ENCODE peak calls at places on chromosomes 12 and 14, in nine cellular contexts. One of them, this sample, is unnamed.

GRCh38 chr12:5439788-5440300 is 7.9 kb downstream of the NTF3 start:
- DNase-seq in psoas muscle: no peak
- DNase-seq in mucosa of descending colon: no peak
- DNase-seq in NT2/D1: no peak
- DNase-seq in mesenchymal stem cell: no peak
- DNase-seq in colonic mucosa: no peak
- DNase-seq in body of pancreas: no peak
- DNase-seq in fibroblast of lung: no peak
- DNase-seq in uterus: no peak
- DNase-seq in this sample: no peak

GRCh38 chr12:2537868-2538541 is 256.8 kb upstream of the FKBP4 start:
- DNase-seq in psoas muscle: no peak
- DNase-seq in mucosa of descending colon: no peak
- DNase-seq in NT2/D1: no peak
- DNase-seq in mesenchymal stem cell: no peak
- DNase-seq in colonic mucosa: no peak
- DNase-seq in body of pancreas: no peak
- DNase-seq in fibroblast of lung: no peak
- DNase-seq in uterus: no peak
- DNase-seq in this sample: peak; percentile 19

GRCh38 chr14:95664046-95664445 is 22.2 kb upstream of the TCL1B start:
- DNase-seq in psoas muscle: no peak
- DNase-seq in mucosa of descending colon: no peak
- DNase-seq in NT2/D1: no peak
- DNase-seq in mesenchymal stem cell: no peak
- DNase-seq in colonic mucosa: no peak
- DNase-seq in body of pancreas: peak; percentile 68
- DNase-seq in fibroblast of lung: no peak
- DNase-seq in uterus: no peak
- DNase-seq in this sample: no peak

GRCh38 chr12:109330282-109330681 is 17.4 kb upstream of the MYO1H start:
- DNase-seq in psoas muscle: no peak
- DNase-seq in mucosa of descending colon: no peak
- DNase-seq in NT2/D1: no peak
- DNase-seq in mesenchymal stem cell: no peak
- DNase-seq in colonic mucosa: no peak
- DNase-seq in body of pancreas: no peak
- DNase-seq in fibroblast of lung: no peak
- DNase-seq in uterus: no peak
- DNase-seq in this sample: no peak

GRCh38 chr12:48796976-48797375 is 8.1 kb upstream of the ADCY6 start:
- DNase-seq in psoas muscle: no peak
- DNase-seq in mucosa of descending colon: no peak
- DNase-seq in NT2/D1: no peak
- DNase-seq in mesenchymal stem cell: no peak
- DNase-seq in colonic mucosa: no peak
- DNase-seq in body of pancreas: no peak
- DNase-seq in fibroblast of lung: no peak
- DNase-seq in uterus: no peak
- DNase-seq in this sample: no peak

GRCh38 chr12:58066296-58066695 is 124.9 kb downstream of the ATP23 start:
- DNase-seq in psoas muscle: no peak
- DNase-seq in mucosa of descending colon: no peak
- DNase-seq in NT2/D1: no peak
- DNase-seq in mesenchymal stem cell: no peak
- DNase-seq in colonic mucosa: no peak
- DNase-seq in body of pancreas: no peak
- DNase-seq in fibroblast of lung: no peak
- DNase-seq in uterus: no peak
- DNase-seq in this sample: no peak

GRCh38 chr12:15982471-15982870 is 71.3 kb downstream of the DERA start:
- DNase-seq in psoas muscle: no peak
- DNase-seq in mucosa of descending colon: no peak
- DNase-seq in NT2/D1: no peak
- DNase-seq in mesenchymal stem cell: peak; percentile 28
- DNase-seq in colonic mucosa: no peak
- DNase-seq in body of pancreas: no peak
- DNase-seq in fibroblast of lung: peak; percentile 76
- DNase-seq in uterus: no peak
- DNase-seq in this sample: no peak

GRCh38 chr12:1797011-1797901 is 23.1 kb upstream of the LRTM2 start:
- DNase-seq in psoas muscle: peak; percentile 79
- DNase-seq in mucosa of descending colon: peak; percentile 87
- DNase-seq in NT2/D1: no peak
- DNase-seq in mesenchymal stem cell: no peak
- DNase-seq in colonic mucosa: peak; percentile 73
- DNase-seq in body of pancreas: peak; percentile 47
- DNase-seq in fibroblast of lung: no peak
- DNase-seq in uterus: peak; percentile 53
- DNase-seq in this sample: peak; percentile 88

GRCh38 chr12:62252576-62252975 is 7.6 kb upstream of the USP15 start:
- DNase-seq in psoas muscle: no peak
- DNase-seq in mucosa of descending colon: no peak
- DNase-seq in NT2/D1: no peak
- DNase-seq in mesenchymal stem cell: peak; percentile 47
- DNase-seq in colonic mucosa: no peak
- DNase-seq in body of pancreas: no peak
- DNase-seq in fibroblast of lung: no peak
- DNase-seq in uterus: no peak
- DNase-seq in this sample: no peak

GRCh38 chr12:46915861-46916260 is 90.1 kb upstream of the SLC38A4 start:
- DNase-seq in psoas muscle: peak; percentile 62
- DNase-seq in mucosa of descending colon: no peak
- DNase-seq in NT2/D1: no peak
- DNase-seq in mesenchymal stem cell: peak; percentile 50
- DNase-seq in colonic mucosa: no peak
- DNase-seq in body of pancreas: no peak
- DNase-seq in fibroblast of lung: peak; percentile 79
- DNase-seq in uterus: peak; percentile 55
- DNase-seq in this sample: no peak

GRCh38 chr14:77979666-77980351 is 179.9 kb downstream of the ADCK1 start:
- DNase-seq in psoas muscle: no peak
- DNase-seq in mucosa of descending colon: no peak
- DNase-seq in NT2/D1: no peak
- DNase-seq in mesenchymal stem cell: no peak
- DNase-seq in colonic mucosa: no peak
- DNase-seq in body of pancreas: no peak
- DNase-seq in fibroblast of lung: no peak
- DNase-seq in uterus: no peak
- DNase-seq in this sample: no peak

GRCh38 chr12:53696285-53696654 is 20.4 kb upstream of the ATP5MC2 start:
- DNase-seq in psoas muscle: no peak
- DNase-seq in mucosa of descending colon: peak; percentile 56
- DNase-seq in NT2/D1: peak; percentile 88
- DNase-seq in mesenchymal stem cell: peak; percentile 87
- DNase-seq in colonic mucosa: peak; percentile 88
- DNase-seq in body of pancreas: peak; percentile 71
- DNase-seq in fibroblast of lung: peak; percentile 86
- DNase-seq in uterus: no peak
- DNase-seq in this sample: no peak

GRCh38 chr14:90604356-90604755 is 207.5 kb downstream of the CALM1 start:
- DNase-seq in psoas muscle: no peak
- DNase-seq in mucosa of descending colon: no peak
- DNase-seq in NT2/D1: no peak
- DNase-seq in mesenchymal stem cell: no peak
- DNase-seq in colonic mucosa: no peak
- DNase-seq in body of pancreas: no peak
- DNase-seq in fibroblast of lung: no peak
- DNase-seq in uterus: no peak
- DNase-seq in this sample: no peak

GRCh38 chr12:92784795-92785562 is 82.2 kb downstream of the PLEKHG7 start:
- DNase-seq in psoas muscle: no peak
- DNase-seq in mucosa of descending colon: no peak
- DNase-seq in NT2/D1: peak; percentile 52
- DNase-seq in mesenchymal stem cell: peak; percentile 79
- DNase-seq in colonic mucosa: peak; percentile 25
- DNase-seq in body of pancreas: peak; percentile 25
- DNase-seq in fibroblast of lung: peak; percentile 84
- DNase-seq in uterus: no peak
- DNase-seq in this sample: no peak

GRCh38 chr14:31933716-31934115 is 143.4 kb upstream of the ARHGAP5 start:
- DNase-seq in psoas muscle: no peak
- DNase-seq in mucosa of descending colon: no peak
- DNase-seq in NT2/D1: peak; percentile 15
- DNase-seq in mesenchymal stem cell: peak; percentile 72
- DNase-seq in colonic mucosa: no peak
- DNase-seq in body of pancreas: no peak
- DNase-seq in fibroblast of lung: no peak
- DNase-seq in uterus: no peak
- DNase-seq in this sample: no peak

GRCh38 chr12:65740873-65741600 is 83.2 kb upstream of the HMGA2 start:
- DNase-seq in psoas muscle: peak; percentile 73
- DNase-seq in mucosa of descending colon: peak; percentile 68
- DNase-seq in NT2/D1: peak; percentile 82
- DNase-seq in mesenchymal stem cell: peak; percentile 84
- DNase-seq in colonic mucosa: peak; percentile 90
- DNase-seq in body of pancreas: peak; percentile 77
- DNase-seq in fibroblast of lung: peak; percentile 82
- DNase-seq in uterus: peak; percentile 73
- DNase-seq in this sample: peak; percentile 82

DNA sequence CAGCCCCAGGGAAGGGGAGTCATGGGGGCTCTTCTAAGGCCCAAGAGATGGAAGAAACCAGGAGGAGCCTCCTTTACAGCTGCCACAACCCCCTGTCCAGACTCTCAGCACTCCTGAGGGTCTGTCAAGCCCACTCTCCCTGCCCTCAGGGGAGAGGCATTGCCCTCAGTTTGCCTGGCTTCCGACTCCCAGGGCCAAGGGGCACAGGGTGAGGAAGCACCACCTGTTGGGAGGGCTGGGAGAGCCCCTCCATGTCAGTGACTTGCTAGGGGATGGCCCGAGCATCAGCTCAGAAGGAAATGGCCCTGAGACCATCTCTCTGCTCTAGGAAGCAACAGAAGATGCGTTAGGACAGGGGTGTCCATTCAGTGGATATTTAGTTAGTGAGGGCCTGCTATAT is 36.1 kb downstream of the LTBP2 start:
- DNase-seq in psoas muscle: peak; percentile 36
- DNase-seq in mucosa of descending colon: peak; percentile 11
- DNase-seq in NT2/D1: no peak
- DNase-seq in mesenchymal stem cell: no peak
- DNase-seq in colonic mucosa: no peak
- DNase-seq in body of pancreas: no peak
- DNase-seq in fibroblast of lung: no peak
- DNase-seq in uterus: no peak
- DNase-seq in this sample: no peak
- H3K4me1 ChIP-seq in psoas muscle: peaks cover 6% of the 10 kb centered on the region
- H3K4me1 ChIP-seq in mucosa of descending colon: no peaks in the 10 kb centered on the region
- H3K4me1 ChIP-seq in NT2/D1: peaks cover 11% of the 10 kb centered on the region
- H3K4me1 ChIP-seq in mesenchymal stem cell: peaks cover 52% of the 10 kb centered on the region
- H3K4me1 ChIP-seq in colonic mucosa: no peaks in the 10 kb centered on the region
- H3K4me1 ChIP-seq in body of pancreas: no peaks in the 10 kb centered on the region
- H3K4me1 ChIP-seq in fibroblast of lung: peaks cover 56% of the 10 kb centered on the region
- H3K4me1 ChIP-seq in uterus: peaks cover 7% of the 10 kb centered on the region
- H3K4me1 ChIP-seq in this sample: peaks cover 42% of the 10 kb centered on the region

DNA sequence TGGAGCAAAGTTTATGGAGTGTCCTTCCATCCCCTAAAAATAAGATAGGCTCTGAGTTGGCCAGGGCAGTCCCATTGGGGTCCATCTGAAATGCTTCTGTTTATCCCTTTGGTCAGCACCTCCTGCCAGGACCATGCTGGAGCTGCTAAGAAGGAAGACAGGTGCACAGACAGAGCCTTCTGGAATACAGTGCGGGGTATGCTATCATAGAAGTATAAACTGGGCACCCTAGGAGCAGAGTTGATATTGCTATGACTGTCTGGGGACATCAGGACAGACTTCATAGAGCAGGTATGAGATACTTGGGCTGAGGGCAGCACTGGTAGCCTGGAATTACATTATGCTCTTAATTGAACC is 170.4 kb upstream of the HIF1A start:
- DNase-seq in psoas muscle: no peak
- DNase-seq in mucosa of descending colon: no peak
- DNase-seq in NT2/D1: no peak
- DNase-seq in mesenchymal stem cell: no peak
- DNase-seq in colonic mucosa: no peak
- DNase-seq in body of pancreas: no peak
- DNase-seq in fibroblast of lung: no peak
- DNase-seq in uterus: no peak
- DNase-seq in this sample: no peak
- H3K4me1 ChIP-seq in psoas muscle: peaks cover 36% of the 10 kb centered on the region
- H3K4me1 ChIP-seq in mucosa of descending colon: peaks cover 51% of the 10 kb centered on the region
- H3K4me1 ChIP-seq in NT2/D1: peaks cover 12% of the 10 kb centered on the region
- H3K4me1 ChIP-seq in mesenchymal stem cell: peaks cover 37% of the 10 kb centered on the region
- H3K4me1 ChIP-seq in colonic mucosa: peaks cover 33% of the 10 kb centered on the region
- H3K4me1 ChIP-seq in body of pancreas: peaks cover 76% of the 10 kb centered on the region
- H3K4me1 ChIP-seq in fibroblast of lung: peaks cover 16% of the 10 kb centered on the region
- H3K4me1 ChIP-seq in uterus: no peaks in the 10 kb centered on the region
- H3K4me1 ChIP-seq in this sample: peaks cover 51% of the 10 kb centered on the region

GRCh38 chr12:26861690-26862089 is 28.7 kb upstream of the ITPR2 start:
- DNase-seq in psoas muscle: no peak
- DNase-seq in mucosa of descending colon: no peak
- DNase-seq in NT2/D1: no peak
- DNase-seq in mesenchymal stem cell: no peak
- DNase-seq in colonic mucosa: no peak
- DNase-seq in body of pancreas: no peak
- DNase-seq in fibroblast of lung: no peak
- DNase-seq in uterus: no peak
- DNase-seq in this sample: no peak
- H3K4me1 ChIP-seq in psoas muscle: no peaks in the 10 kb centered on the region
- H3K4me1 ChIP-seq in mucosa of descending colon: peaks cover 5% of the 10 kb centered on the region
- H3K4me1 ChIP-seq in NT2/D1: peaks cover 2% of the 10 kb centered on the region
- H3K4me1 ChIP-seq in mesenchymal stem cell: no peaks in the 10 kb centered on the region
- H3K4me1 ChIP-seq in colonic mucosa: no peaks in the 10 kb centered on the region
- H3K4me1 ChIP-seq in body of pancreas: peaks cover 21% of the 10 kb centered on the region
- H3K4me1 ChIP-seq in fibroblast of lung: no peaks in the 10 kb centered on the region
- H3K4me1 ChIP-seq in uterus: no peaks in the 10 kb centered on the region
- H3K4me1 ChIP-seq in this sample: no peaks in the 10 kb centered on the region

GRCh38 chr12:27555316-27555715 is 31.3 kb downstream of the PPFIBP1 start:
- DNase-seq in psoas muscle: no peak
- DNase-seq in mucosa of descending colon: no peak
- DNase-seq in NT2/D1: no peak
- DNase-seq in mesenchymal stem cell: no peak
- DNase-seq in colonic mucosa: no peak
- DNase-seq in body of pancreas: no peak
- DNase-seq in fibroblast of lung: peak; percentile 45
- DNase-seq in uterus: no peak
- DNase-seq in this sample: no peak

GRCh38 chr12:27554003-27554402 is 30.0 kb downstream of the PPFIBP1 start:
- DNase-seq in psoas muscle: no peak
- DNase-seq in mucosa of descending colon: no peak
- DNase-seq in NT2/D1: no peak
- DNase-seq in mesenchymal stem cell: no peak
- DNase-seq in colonic mucosa: no peak
- DNase-seq in body of pancreas: no peak
- DNase-seq in fibroblast of lung: peak; percentile 29
- DNase-seq in uterus: no peak
- DNase-seq in this sample: no peak

GRCh38 chr12:27555928-27556778 is 32.1 kb downstream of the PPFIBP1 start:
- DNase-seq in psoas muscle: no peak
- DNase-seq in mucosa of descending colon: no peak
- DNase-seq in NT2/D1: no peak
- DNase-seq in mesenchymal stem cell: peak; percentile 45
- DNase-seq in colonic mucosa: no peak
- DNase-seq in body of pancreas: no peak
- DNase-seq in fibroblast of lung: peak; percentile 60
- DNase-seq in uterus: no peak
- DNase-seq in this sample: no peak

GRCh38 chr12:27552886-27553560 is 29.0 kb downstream of the PPFIBP1 start:
- DNase-seq in psoas muscle: no peak
- DNase-seq in mucosa of descending colon: no peak
- DNase-seq in NT2/D1: no peak
- DNase-seq in mesenchymal stem cell: peak; percentile 57
- DNase-seq in colonic mucosa: no peak
- DNase-seq in body of pancreas: no peak
- DNase-seq in fibroblast of lung: peak; percentile 28
- DNase-seq in uterus: no peak
- DNase-seq in this sample: no peak

GRCh38 chr12:27554421-27555186 is 30.6 kb downstream of the PPFIBP1 start:
- DNase-seq in psoas muscle: peak; percentile 79
- DNase-seq in mucosa of descending colon: no peak
- DNase-seq in NT2/D1: no peak
- DNase-seq in mesenchymal stem cell: peak; percentile 57
- DNase-seq in colonic mucosa: no peak
- DNase-seq in body of pancreas: peak; percentile 23
- DNase-seq in fibroblast of lung: peak; percentile 81
- DNase-seq in uterus: peak; percentile 66
- DNase-seq in this sample: no peak
- H3K4me1 ChIP-seq in psoas muscle: peaks cover 78% of the 10 kb centered on the region
- H3K4me1 ChIP-seq in mucosa of descending colon: no peaks in the 10 kb centered on the region
- H3K4me1 ChIP-seq in NT2/D1: peaks cover under 1% of the 10 kb centered on the region
- H3K4me1 ChIP-seq in mesenchymal stem cell: peaks cover 17% of the 10 kb centered on the region
- H3K4me1 ChIP-seq in colonic mucosa: peaks cover 5% of the 10 kb centered on the region
- H3K4me1 ChIP-seq in body of pancreas: peaks cover 35% of the 10 kb centered on the region
- H3K4me1 ChIP-seq in fibroblast of lung: peaks cover 35% of the 10 kb centered on the region
- H3K4me1 ChIP-seq in uterus: peaks cover 11% of the 10 kb centered on the region
- H3K4me1 ChIP-seq in this sample: peaks cover 46% of the 10 kb centered on the region